ENCODE peak calls at places on chromosomes 6 and 20, in nine cellular contexts. One of them, this sample, is unnamed.

GRCh38 chr6:3228791-3229565 is 1.5 kb upstream of the TUBB2B start:
- DNase-seq in HT-29: no peak
- DNase-seq in fibroblast of gingiva: no peak
- DNase-seq in non-pigmented ciliary epithelial cell: no peak
- DNase-seq in NCI-H1092 treated with DMSO at 0.1 percent for 48 hours: peak
- DNase-seq in adrenal gland: no peak
- DNase-seq in cardiac muscle cell: no peak
- DNase-seq in T-helper 2 cell: no peak
- DNase-seq in A673: peak
- DNase-seq in this sample: no peak

GRCh38 chr6:139706949-139707348 is 332.5 kb upstream of the CITED2 start:
- DNase-seq in fibroblast of gingiva: no peak
- DNase-seq in HT-29: no peak
- DNase-seq in NCI-H1092 treated with DMSO at 0.1 percent for 48 hours: no peak
- DNase-seq in T-helper 2 cell: no peak
- DNase-seq in A673: peak
- DNase-seq in adrenal gland: no peak
- DNase-seq in non-pigmented ciliary epithelial cell: no peak
- DNase-seq in cardiac muscle cell: no peak
- DNase-seq in this sample: no peak

GRCh38 chr6:25113436-25113835 is 165.7 kb upstream of the CARMIL1 start:
- DNase-seq in NCI-H1092 treated with DMSO at 0.1 percent for 48 hours: no peak
- DNase-seq in cardiac muscle cell: no peak
- DNase-seq in fibroblast of gingiva: no peak
- DNase-seq in A673: no peak
- DNase-seq in non-pigmented ciliary epithelial cell: no peak
- DNase-seq in T-helper 2 cell: no peak
- DNase-seq in HT-29: no peak
- DNase-seq in adrenal gland: no peak
- DNase-seq in this sample: no peak

GRCh38 chr20:24834310-24834709 is 114.8 kb upstream of the CST7 start:
- DNase-seq in NCI-H1092 treated with DMSO at 0.1 percent for 48 hours: no peak
- DNase-seq in A673: no peak
- DNase-seq in fibroblast of gingiva: no peak
- DNase-seq in HT-29: no peak
- DNase-seq in T-helper 2 cell: no peak
- DNase-seq in adrenal gland: no peak
- DNase-seq in non-pigmented ciliary epithelial cell: no peak
- DNase-seq in cardiac muscle cell: no peak
- DNase-seq in this sample: no peak

GRCh38 chr20:4109307-4109564 is 93.9 kb upstream of the RNF24 start:
- DNase-seq in T-helper 2 cell: no peak
- DNase-seq in non-pigmented ciliary epithelial cell: no peak
- DNase-seq in HT-29: no peak
- DNase-seq in NCI-H1092 treated with DMSO at 0.1 percent for 48 hours: no peak
- DNase-seq in cardiac muscle cell: no peak
- DNase-seq in fibroblast of gingiva: no peak
- DNase-seq in A673: no peak
- DNase-seq in adrenal gland: no peak
- DNase-seq in this sample: no peak

GRCh38 chr20:23647346-23647745 is 9.6 kb upstream of the CST3 start:
- DNase-seq in cardiac muscle cell: peak
- DNase-seq in NCI-H1092 treated with DMSO at 0.1 percent for 48 hours: no peak
- DNase-seq in HT-29: no peak
- DNase-seq in fibroblast of gingiva: no peak
- DNase-seq in T-helper 2 cell: no peak
- DNase-seq in A673: no peak
- DNase-seq in non-pigmented ciliary epithelial cell: no peak
- DNase-seq in adrenal gland: no peak
- DNase-seq in this sample: no peak

GRCh38 chr6:157492249-157492648 is 111.3 kb downstream of the ZDHHC14 start:
- DNase-seq in HT-29: no peak
- DNase-seq in cardiac muscle cell: no peak
- DNase-seq in NCI-H1092 treated with DMSO at 0.1 percent for 48 hours: no peak
- DNase-seq in T-helper 2 cell: no peak
- DNase-seq in fibroblast of gingiva: no peak
- DNase-seq in A673: no peak
- DNase-seq in adrenal gland: no peak
- DNase-seq in non-pigmented ciliary epithelial cell: no peak
- DNase-seq in this sample: no peak

GRCh38 chr20:20782747-20783146 is 70.3 kb upstream of the RALGAPA2 start:
- DNase-seq in cardiac muscle cell: no peak
- DNase-seq in adrenal gland: no peak
- DNase-seq in HT-29: no peak
- DNase-seq in A673: no peak
- DNase-seq in non-pigmented ciliary epithelial cell: no peak
- DNase-seq in NCI-H1092 treated with DMSO at 0.1 percent for 48 hours: no peak
- DNase-seq in T-helper 2 cell: no peak
- DNase-seq in fibroblast of gingiva: no peak
- DNase-seq in this sample: no peak

GRCh38 chr6:16698163-16698533 is 63.1 kb downstream of the ATXN1 start:
- DNase-seq in non-pigmented ciliary epithelial cell: no peak
- DNase-seq in HT-29: no peak
- DNase-seq in cardiac muscle cell: no peak
- DNase-seq in NCI-H1092 treated with DMSO at 0.1 percent for 48 hours: no peak
- DNase-seq in adrenal gland: no peak
- DNase-seq in fibroblast of gingiva: no peak
- DNase-seq in T-helper 2 cell: no peak
- DNase-seq in A673: no peak
- DNase-seq in this sample: no peak

GRCh38 chr6:151388997-151389639 is 2.2 kb downstream of the ZBTB2 start:
- DNase-seq in A673: no peak
- DNase-seq in fibroblast of gingiva: no peak
- DNase-seq in T-helper 2 cell: no peak
- DNase-seq in NCI-H1092 treated with DMSO at 0.1 percent for 48 hours: no peak
- DNase-seq in non-pigmented ciliary epithelial cell: no peak
- DNase-seq in cardiac muscle cell: no peak
- DNase-seq in HT-29: no peak
- DNase-seq in adrenal gland: no peak
- DNase-seq in this sample: no peak